ENCODE peak calls at places on chromosomes 3 and 15, in seven cellular contexts. Q is SW 1271; Z is retinal pigment epithelial cell; I is BE2C; M is activated T-helper 1 cell treated with anti-CD3 and anti-CD28 coated beads, Interleukin-2, amount 50 U/mL, for 16 hours; L is stimulated activated CD4-positive, alpha-beta T cell treated with anti-CD3 and anti-CD28 coated beads, Interleukin-12 subunit alpha, Interleukin-12 subunit beta, amount 100 ng/mL, for 4 hours; J is NCI-H2081. S is an unnamed sample.

GRCh38 chr3:58464875-58465274 is 27.0 kb upstream of the KCTD6 start:
- DNase-seq in Q (no peak), Z (no peak), I (peak; percentile 9), M (no peak), L (no peak), J (no peak), S (no peak)

GRCh38 chr15:80152180-80152895 is 461 bp upstream of the FAH start:
- DNase-seq in I (peak; percentile 98), Q (peak; percentile 96), Z (peak; percentile 84), J (peak; percentile 72), L (peak; percentile 90), M (peak; percentile 86), S (peak; percentile 96)

GRCh38 chr3:152157337-152157736 is 111.4 kb upstream of the MBNL1 start:
- DNase-seq in I (no peak), L (no peak), Z (no peak), J (no peak), Q (no peak), M (no peak), S (no peak)

GRCh38 chr3:50395070-50395860 is 35.9 kb upstream of the TMEM115 start:
- DNase-seq in Z (no peak), Q (no peak), L (no peak), I (no peak), M (no peak), J (no peak), S (no peak)

GRCh38 chr15:45139770-45140169 is 10.0 kb downstream of the DUOX1 start:
- DNase-seq in M (no peak), Q (no peak), Z (no peak), I (no peak), L (no peak), J (no peak), S (no peak)

GRCh38 chr15:101267320-101268104 is 9.8 kb downstream of the SELENOS start:
- DNase-seq in L (no peak), I (no peak), M (no peak), Z (no peak), J (no peak), Q (no peak), S (peak; percentile 75)

GRCh38 chr15:45441686-45442085 is 63.3 kb upstream of the GATM start:
- DNase-seq in J (no peak), Q (no peak), M (no peak), Z (peak; percentile 77), I (no peak), L (no peak), S (no peak)

GRCh38 chr3:23809840-23810341 is 4.1 kb downstream of the UBE2E1 start:
- DNase-seq in L (no peak), J (peak; percentile 34), Z (no peak), M (no peak), I (no peak), Q (no peak), S (no peak)

GRCh38 chr3:126476976-126477330 is 1.3 kb upstream of the ZXDC start:
- DNase-seq in Z (no peak), J (no peak), M (no peak), L (no peak), I (no peak), Q (no peak), S (no peak)

GRCh38 chr15:50764331-50765201 is 940 bp downstream of the SPPL2A start:
- DNase-seq in M (peak; percentile 25), L (no peak), Q (peak; percentile 4), I (no peak), Z (no peak), J (no peak), S (no peak)

GRCh38 chr3:146895026-146895749 is 290.0 kb upstream of the PLSCR5 start:
- DNase-seq in I (no peak), J (no peak), L (no peak), M (no peak), Q (no peak), Z (peak; percentile 75), S (no peak)

GRCh38 chr3:191136347-191136746 is 62.7 kb upstream of the OSTN start:
- DNase-seq in Q (peak; percentile 31), M (no peak), I (no peak), L (no peak), Z (no peak), J (no peak), S (no peak)

GRCh38 chr15:42110367-42110766 is 16.0 kb upstream of the PLA2G4D start:
- DNase-seq in M (no peak), Q (no peak), I (no peak), Z (no peak), L (no peak), J (no peak), S (no peak)

GRCh38 chr3:169863458-169863899 is 6.3 kb downstream of the LRRC31 start:
- DNase-seq in Z (peak; percentile 28), Q (peak; percentile 35), M (peak; percentile 26), L (peak; percentile 49), J (peak; percentile 76), I (peak; percentile 54), S (peak; percentile 24)

GRCh38 chr3:46866720-46867549 is 3.7 kb upstream of the MYL3 start:
- DNase-seq in M (peak; percentile 69), Z (no peak), I (peak; percentile 74), L (peak; percentile 89), Q (peak; percentile 15), J (peak; percentile 50), S (peak; percentile 73)

GRCh38 chr3:39601241-39601640 is 133.8 kb downstream of the MOBP start:
- DNase-seq in Q (no peak), Z (no peak), L (no peak), J (no peak), I (no peak), M (no peak), S (no peak)